ENCODE peak calls at places on chromosomes 11 and 22, in nine cellular contexts. L is tibial nerve, Z is Panc1, R is WTC11, S is GM12865, F is A549, Q is cardiac muscle cell, G is osteoblast, B is dorsolateral prefrontal cortex. O is an unnamed sample.

GRCh38 chr11:3849297-3849874 is 6.1 kb upstream of the STIM1 start:
- DNase-seq in R (no peak), Q (peak; percentile 63), S (peak; percentile 58), B (no peak), Z (no peak), L (peak; percentile 78), F (peak; percentile 49), G (peak; percentile 56), O (no peak)

GRCh38 chr11:111462329-111462728 is 49.9 kb downstream of the BTG4 start:
- DNase-seq in F (no peak), G (no peak), Z (no peak), B (no peak), L (no peak), Q (no peak), S (no peak), R (no peak), O (no peak)

GRCh38 chr11:63510360-63511130 is 4.7 kb downstream of the LGALS12 start:
- DNase-seq in Z (no peak), S (no peak), R (no peak), Q (peak; percentile 83), G (peak; percentile 97), B (peak; percentile 89), F (no peak), L (peak; percentile 52), O (no peak)

GRCh38 chr11:111983187-111983986 is 41.8 kb upstream of the DLAT start:
- DNase-seq in Z (no peak), G (no peak), S (no peak), Q (peak; percentile 16), R (peak; percentile 76), L (no peak), F (peak; percentile 6), B (peak; percentile 72), O (no peak)

GRCh38 chr22:24406322-24407277 is 20.8 kb upstream of the ADORA2A start:
- DNase-seq in L (no peak), B (no peak), G (peak; percentile 50), R (no peak), Z (no peak), F (no peak), S (no peak), Q (no peak), O (no peak)

GRCh38 chr11:45983471-45983845 is 61.0 kb downstream of the LARGE2 start:
- DNase-seq in F (no peak), S (no peak), Z (no peak), R (no peak), G (no peak), Q (no peak), L (no peak), B (no peak), O (no peak)

GRCh38 chr22:20272174-20272573 is 4.1 kb upstream of the RTN4R start:
- DNase-seq in S (no peak), R (no peak), Z (no peak), L (no peak), F (no peak), G (no peak), Q (no peak), B (no peak), O (no peak)

GRCh38 chr22:23632178-23632577 is at the start of gene DRICH1:
- DNase-seq in L (no peak), Q (no peak), S (no peak), F (no peak), B (no peak), Z (no peak), R (no peak), G (no peak), O (no peak)

GRCh38 chr22:19361501-19362103 is 69.9 kb downstream of the HIRA start:
- DNase-seq in L (no peak), R (no peak), S (peak; percentile 86), B (no peak), G (no peak), Z (no peak), Q (no peak), F (no peak), O (peak; percentile 41)

GRCh38 chr11:109856958-109857357 is 236.2 kb upstream of the ZC3H12C start:
- DNase-seq in Q (no peak), S (no peak), Z (no peak), F (no peak), B (no peak), G (no peak), R (no peak), L (no peak), O (no peak)

GRCh38 chr11:122140535-122140934 is 24.5 kb upstream of the BLID start:
- DNase-seq in S (no peak), R (no peak), L (no peak), F (no peak), Q (peak; percentile 58), B (no peak), G (peak; percentile 86), Z (no peak), O (no peak)

GRCh38 chr11:64164392-64165312 is 1.3 kb downstream of the MACROD1 start:
- DNase-seq in L (no peak), R (peak; percentile 50), G (peak; percentile 48), B (no peak), F (no peak), S (no peak), Q (no peak), Z (no peak), O (no peak)

GRCh38 chr11:3834349-3835099 is 6.2 kb downstream of the RHOG start:
- DNase-seq in L (peak; percentile 63), Q (peak; percentile 57), S (peak; percentile 49), Z (no peak), R (peak; percentile 28), B (no peak), F (no peak), G (peak; percentile 13), O (no peak)

GRCh38 chr11:34604216-34604615 is 16.7 kb upstream of the EHF start:
- DNase-seq in F (peak; percentile 27), B (no peak), Z (no peak), L (no peak), Q (no peak), R (no peak), G (no peak), S (no peak), O (no peak)

GRCh38 chr22:29342577-29343312 is 27.2 kb upstream of the RASL10A start:
- DNase-seq in F (no peak), Z (no peak), L (no peak), S (no peak), Q (no peak), R (no peak), G (peak; percentile 70), B (no peak), O (no peak)

GRCh38 chr11:126546191-126546590 is 190.7 kb downstream of the ST3GAL4 start:
- DNase-seq in L (no peak), G (peak; percentile 88), B (no peak), Q (peak; percentile 1), F (no peak), R (no peak), Z (no peak), S (no peak), O (no peak)

GRCh38 chr11:126544311-126545056 is 189.0 kb downstream of the ST3GAL4 start:
- DNase-seq in B (no peak), G (peak; percentile 78), S (no peak), R (peak; percentile 44), Q (peak; percentile 32), L (no peak), F (no peak), Z (no peak), O (no peak)

GRCh38 chr11:126542621-126543020 is 187.1 kb downstream of the ST3GAL4 start:
- DNase-seq in F (no peak), Z (no peak), S (no peak), L (no peak), B (no peak), R (no peak), G (no peak), Q (no peak), O (no peak)

GRCh38 chr11:126545057-126545555 is 189.6 kb downstream of the ST3GAL4 start:
- DNase-seq in Q (no peak), G (no peak), R (no peak), L (no peak), S (no peak), Z (no peak), B (no peak), F (no peak), O (no peak)

GRCh38 chr11:126543691-126544090 is 188.2 kb downstream of the ST3GAL4 start:
- DNase-seq in G (peak; percentile 66), L (no peak), R (no peak), Q (no peak), S (no peak), B (no peak), Z (no peak), F (no peak), O (no peak)
- TF ChIP-seq CTCF in G (no peak), L (no peak), R (no peak), Q (no peak), S (no peak), B (no peak), Z (no peak), F (no peak), O (no peak)

GRCh38 chr11:32426192-32426591 is 9.1 kb downstream of the WT1 start:
- DNase-seq in Z (no peak), R (no peak), Q (no peak), G (peak; percentile 64), S (no peak), B (no peak), L (no peak), F (no peak), O (no peak)
- TF ChIP-seq CTCF in Z (no peak), R (no peak), Q (no peak), G (no peak), S (no peak), B (no peak), L (no peak), F (no peak), O (no peak)

GRCh38 chr11:135073870-135074269 is 661.8 kb upstream of the B3GAT1 start:
- DNase-seq in R (no peak), L (no peak), G (no peak), Q (no peak), F (no peak), Z (no peak), S (no peak), B (no peak), O (no peak)

GRCh38 chr11:135069884-135070283 is 657.8 kb upstream of the B3GAT1 start:
- DNase-seq in L (no peak), B (no peak), S (no peak), Z (no peak), G (no peak), Q (no peak), F (peak; percentile 1), R (no peak), O (no peak)

GRCh38 chr11:135073444-135073843 is 661.4 kb upstream of the B3GAT1 start:
- DNase-seq in B (no peak), G (no peak), L (no peak), Z (no peak), F (no peak), S (no peak), Q (no peak), R (no peak), O (no peak)

GRCh38 chr11:135075740-135076139 is 663.7 kb upstream of the B3GAT1 start:
- DNase-seq in R (peak; percentile 92), F (peak; percentile 83), S (peak; percentile 67), G (no peak), L (peak; percentile 46), Z (no peak), B (no peak), Q (peak; percentile 19), O (no peak)

GRCh38 chr11:135074397-135074998 is 662.5 kb upstream of the B3GAT1 start:
- DNase-seq in Z (peak; percentile 18), L (no peak), R (no peak), B (no peak), G (no peak), F (no peak), S (no peak), Q (peak; percentile 2), O (no peak)
- TF ChIP-seq CTCF in Z (peak; percentile 82), L (no peak), R (no peak), B (peak; percentile 46), G (peak; percentile 37), F (no peak), S (no peak), Q (no peak), O (no peak)

GRCh38 chr11:124868322-124869274 is 3.4 kb downstream of the ROBO3 start:
- DNase-seq in R (peak; percentile 41), F (no peak), Q (no peak), L (no peak), B (no peak), G (no peak), Z (no peak), S (no peak), O (no peak)
- TF ChIP-seq CTCF in R (no peak), F (no peak), Q (no peak), L (no peak), B (no peak), G (no peak), Z (peak; percentile 2), S (no peak), O (no peak)